ENCODE peak calls at places on chromosomes 3 and 15, in four cellular contexts. M is nucleus accumbens, B is adrenal gland, Y is SK-N-DZ. L is an unnamed sample.

GRCh38 chr15:52370010-52370409 is 74.4 kb upstream of the MYO5C start:
- DNase-seq in B (no peak), M (no peak), Y (no peak), L (no peak)

GRCh38 chr3:13708871-13709595 is 160.1 kb downstream of the FBLN2 start:
- DNase-seq in Y (no peak), M (no peak), B (peak), L (no peak)

GRCh38 chr3:325495-325894 is 128.9 kb downstream of the CHL1 start:
- DNase-seq in B (no peak), M (no peak), Y (no peak), L (no peak)

GRCh38 chr3:45211466-45212094 is 14.5 kb downstream of the TMEM158 start:
- DNase-seq in M (no peak), B (peak), Y (no peak), L (no peak)

GRCh38 chr3:36457667-36458066 is 77.4 kb downstream of the STAC start:
- DNase-seq in Y (no peak), M (no peak), B (no peak), L (no peak)

GRCh38 chr15:43969802-43970375 is 143.1 kb downstream of the WDR76 start:
- DNase-seq in M (no peak), Y (no peak), B (no peak), L (no peak)

GRCh38 chr3:32595318-32595717 is 24.7 kb upstream of the DYNC1LI1 start:
- DNase-seq in B (no peak), M (no peak), Y (no peak), L (no peak)

GRCh38 chr15:92005154-92005553 is 151.6 kb downstream of the SLCO3A1 start:
- DNase-seq in Y (peak), B (no peak), M (no peak), L (no peak)

GRCh38 chr3:89925976-89926375 is 818.6 kb downstream of the EPHA3 start:
- DNase-seq in B (no peak), Y (no peak), M (no peak), L (no peak)

L was measured in activated CD4-positive, CD25-positive, alpha-beta regulatory T cell treated with anti-CD3 and anti-CD28 coated beads, Interleukin-2, amount 50 U/mL, for 16 hours.